ENCODE peak calls at places on chromosomes 1 and 21, in four cellular contexts. One of them, this sample, is unnamed.

GRCh38 chr1:27102707-27103468 is 52.0 kb downstream of the SLC9A1 start:
- DNase-seq in NCI-H460: peak
- DNase-seq in stimulated activated CD4-positive, alpha-beta T cell treated with anti-CD3 and anti-CD28 coated beads, Interleukin-1b, Interleukin-23, amount 100 ng/mL, for 48 hours: peak
- DNase-seq in pancreas: peak
- DNase-seq in this sample: peak

GRCh38 chr1:2195785-2196184 is 1.2 kb upstream of the FAAP20 start:
- DNase-seq in NCI-H460: no peak
- DNase-seq in stimulated activated CD4-positive, alpha-beta T cell treated with anti-CD3 and anti-CD28 coated beads, Interleukin-1b, Interleukin-23, amount 100 ng/mL, for 48 hours: no peak
- DNase-seq in pancreas: no peak
- DNase-seq in this sample: no peak

GRCh38 chr1:9561429-9561828 is 22.2 kb downstream of the SLC25A33 start:
- DNase-seq in NCI-H460: no peak
- DNase-seq in stimulated activated CD4-positive, alpha-beta T cell treated with anti-CD3 and anti-CD28 coated beads, Interleukin-1b, Interleukin-23, amount 100 ng/mL, for 48 hours: no peak
- DNase-seq in pancreas: peak
- DNase-seq in this sample: peak

GRCh38 chr1:7552402-7552801 is 218.7 kb upstream of the VAMP3 start:
- DNase-seq in NCI-H460: no peak
- DNase-seq in stimulated activated CD4-positive, alpha-beta T cell treated with anti-CD3 and anti-CD28 coated beads, Interleukin-1b, Interleukin-23, amount 100 ng/mL, for 48 hours: no peak
- DNase-seq in pancreas: no peak
- DNase-seq in this sample: peak

GRCh38 chr1:61244114-61244513 is 161.8 kb downstream of the NFIA start:
- DNase-seq in NCI-H460: no peak
- DNase-seq in stimulated activated CD4-positive, alpha-beta T cell treated with anti-CD3 and anti-CD28 coated beads, Interleukin-1b, Interleukin-23, amount 100 ng/mL, for 48 hours: no peak
- DNase-seq in pancreas: no peak
- DNase-seq in this sample: peak

GRCh38 chr1:42260376-42261078 is 74.5 kb downstream of the FOXJ3 start:
- DNase-seq in NCI-H460: no peak
- DNase-seq in stimulated activated CD4-positive, alpha-beta T cell treated with anti-CD3 and anti-CD28 coated beads, Interleukin-1b, Interleukin-23, amount 100 ng/mL, for 48 hours: no peak
- DNase-seq in pancreas: no peak
- DNase-seq in this sample: no peak

GRCh38 chr1:24725209-24725651 is 20.0 kb upstream of the CLIC4 start:
- DNase-seq in NCI-H460: no peak
- DNase-seq in stimulated activated CD4-positive, alpha-beta T cell treated with anti-CD3 and anti-CD28 coated beads, Interleukin-1b, Interleukin-23, amount 100 ng/mL, for 48 hours: no peak
- DNase-seq in pancreas: no peak
- DNase-seq in this sample: peak

GRCh38 chr1:53344921-53345838 is 17.3 kb upstream of the LRP8 start:
- DNase-seq in NCI-H460: no peak
- DNase-seq in stimulated activated CD4-positive, alpha-beta T cell treated with anti-CD3 and anti-CD28 coated beads, Interleukin-1b, Interleukin-23, amount 100 ng/mL, for 48 hours: no peak
- DNase-seq in pancreas: no peak
- DNase-seq in this sample: no peak

GRCh38 chr1:28062806-28063205 is 25.6 kb downstream of the EYA3 start:
- DNase-seq in NCI-H460: no peak
- DNase-seq in stimulated activated CD4-positive, alpha-beta T cell treated with anti-CD3 and anti-CD28 coated beads, Interleukin-1b, Interleukin-23, amount 100 ng/mL, for 48 hours: peak
- DNase-seq in pancreas: no peak
- DNase-seq in this sample: no peak

GRCh38 chr21:37374026-37374425 is 7.5 kb downstream of the DYRK1A start:
- DNase-seq in NCI-H460: peak
- DNase-seq in stimulated activated CD4-positive, alpha-beta T cell treated with anti-CD3 and anti-CD28 coated beads, Interleukin-1b, Interleukin-23, amount 100 ng/mL, for 48 hours: no peak
- DNase-seq in pancreas: no peak
- DNase-seq in this sample: peak

GRCh38 chr1:40475268-40475667 is 1.8 kb upstream of the ZFP69 start:
- DNase-seq in NCI-H460: no peak
- DNase-seq in stimulated activated CD4-positive, alpha-beta T cell treated with anti-CD3 and anti-CD28 coated beads, Interleukin-1b, Interleukin-23, amount 100 ng/mL, for 48 hours: no peak
- DNase-seq in pancreas: no peak
- DNase-seq in this sample: no peak

GRCh38 chr1:205950280-205950679 is 7.0 kb upstream of the SLC26A9 start:
- DNase-seq in NCI-H460: no peak
- DNase-seq in stimulated activated CD4-positive, alpha-beta T cell treated with anti-CD3 and anti-CD28 coated beads, Interleukin-1b, Interleukin-23, amount 100 ng/mL, for 48 hours: no peak
- DNase-seq in pancreas: peak
- DNase-seq in this sample: peak

GRCh38 chr1:90295534-90295933 is 300.6 kb downstream of the ZNF326 start:
- DNase-seq in NCI-H460: no peak
- DNase-seq in stimulated activated CD4-positive, alpha-beta T cell treated with anti-CD3 and anti-CD28 coated beads, Interleukin-1b, Interleukin-23, amount 100 ng/mL, for 48 hours: no peak
- DNase-seq in pancreas: no peak
- DNase-seq in this sample: no peak

GRCh38 chr21:38440746-38441145 is 57.5 kb downstream of the ERG start:
- DNase-seq in NCI-H460: no peak
- DNase-seq in stimulated activated CD4-positive, alpha-beta T cell treated with anti-CD3 and anti-CD28 coated beads, Interleukin-1b, Interleukin-23, amount 100 ng/mL, for 48 hours: no peak
- DNase-seq in pancreas: no peak
- DNase-seq in this sample: peak

GRCh38 chr21:44711327-44712202 is at the start of gene TSPEAR:
- DNase-seq in NCI-H460: no peak
- DNase-seq in stimulated activated CD4-positive, alpha-beta T cell treated with anti-CD3 and anti-CD28 coated beads, Interleukin-1b, Interleukin-23, amount 100 ng/mL, for 48 hours: no peak
- DNase-seq in pancreas: no peak
- DNase-seq in this sample: no peak

GRCh38 chr1:151494741-151495281 is 16.4 kb upstream of the CGN start:
- DNase-seq in NCI-H460: peak
- DNase-seq in stimulated activated CD4-positive, alpha-beta T cell treated with anti-CD3 and anti-CD28 coated beads, Interleukin-1b, Interleukin-23, amount 100 ng/mL, for 48 hours: no peak
- DNase-seq in pancreas: no peak
- DNase-seq in this sample: peak

GRCh38 chr1:233668725-233669294 is 54.9 kb downstream of the KCNK1 start:
- DNase-seq in NCI-H460: no peak
- DNase-seq in stimulated activated CD4-positive, alpha-beta T cell treated with anti-CD3 and anti-CD28 coated beads, Interleukin-1b, Interleukin-23, amount 100 ng/mL, for 48 hours: no peak
- DNase-seq in pancreas: no peak
- DNase-seq in this sample: peak

GRCh38 chr1:164648211-164649080 is 89.5 kb downstream of the PBX1 start:
- DNase-seq in NCI-H460: no peak
- DNase-seq in stimulated activated CD4-positive, alpha-beta T cell treated with anti-CD3 and anti-CD28 coated beads, Interleukin-1b, Interleukin-23, amount 100 ng/mL, for 48 hours: no peak
- DNase-seq in pancreas: no peak
- DNase-seq in this sample: peak

GRCh38 chr1:55089683-55090082 is 50.3 kb downstream of the PCSK9 start:
- DNase-seq in NCI-H460: no peak
- DNase-seq in stimulated activated CD4-positive, alpha-beta T cell treated with anti-CD3 and anti-CD28 coated beads, Interleukin-1b, Interleukin-23, amount 100 ng/mL, for 48 hours: no peak
- DNase-seq in pancreas: no peak
- DNase-seq in this sample: peak

GRCh38 chr1:3551711-3552110 is 59.6 kb downstream of the MEGF6 start:
- DNase-seq in NCI-H460: no peak
- DNase-seq in stimulated activated CD4-positive, alpha-beta T cell treated with anti-CD3 and anti-CD28 coated beads, Interleukin-1b, Interleukin-23, amount 100 ng/mL, for 48 hours: no peak
- DNase-seq in pancreas: no peak
- DNase-seq in this sample: no peak

GRCh38 chr1:202806845-202807366 is 1.3 kb downstream of the KDM5B start:
- DNase-seq in NCI-H460: no peak
- DNase-seq in stimulated activated CD4-positive, alpha-beta T cell treated with anti-CD3 and anti-CD28 coated beads, Interleukin-1b, Interleukin-23, amount 100 ng/mL, for 48 hours: peak
- DNase-seq in pancreas: peak
- DNase-seq in this sample: no peak

GRCh38 chr21:38042246-38042645 is 126.0 kb upstream of the KCNJ6 start:
- DNase-seq in NCI-H460: no peak
- DNase-seq in stimulated activated CD4-positive, alpha-beta T cell treated with anti-CD3 and anti-CD28 coated beads, Interleukin-1b, Interleukin-23, amount 100 ng/mL, for 48 hours: no peak
- DNase-seq in pancreas: no peak
- DNase-seq in this sample: no peak

GRCh38 chr1:28577052-28577678 is 14.9 kb upstream of the RAB42 start:
- DNase-seq in NCI-H460: no peak
- DNase-seq in stimulated activated CD4-positive, alpha-beta T cell treated with anti-CD3 and anti-CD28 coated beads, Interleukin-1b, Interleukin-23, amount 100 ng/mL, for 48 hours: no peak
- DNase-seq in pancreas: no peak
- DNase-seq in this sample: no peak

GRCh38 chr1:191888996-191889622 is 269.2 kb upstream of the RGS18 start:
- DNase-seq in NCI-H460: no peak
- DNase-seq in stimulated activated CD4-positive, alpha-beta T cell treated with anti-CD3 and anti-CD28 coated beads, Interleukin-1b, Interleukin-23, amount 100 ng/mL, for 48 hours: no peak
- DNase-seq in pancreas: no peak
- DNase-seq in this sample: peak

GRCh38 chr1:228352677-228353481 is 53.8 kb downstream of the TRIM11 start:
- DNase-seq in NCI-H460: no peak
- DNase-seq in stimulated activated CD4-positive, alpha-beta T cell treated with anti-CD3 and anti-CD28 coated beads, Interleukin-1b, Interleukin-23, amount 100 ng/mL, for 48 hours: no peak
- DNase-seq in pancreas: no peak
- DNase-seq in this sample: no peak

GRCh38 chr21:41610042-41610839 is 102.3 kb upstream of the TMPRSS2 start:
- DNase-seq in NCI-H460: no peak
- DNase-seq in stimulated activated CD4-positive, alpha-beta T cell treated with anti-CD3 and anti-CD28 coated beads, Interleukin-1b, Interleukin-23, amount 100 ng/mL, for 48 hours: no peak
- DNase-seq in pancreas: peak
- DNase-seq in this sample: peak

GRCh38 chr1:17273096-17273495 is 24.2 kb downstream of the PADI3 start:
- DNase-seq in NCI-H460: no peak
- DNase-seq in stimulated activated CD4-positive, alpha-beta T cell treated with anti-CD3 and anti-CD28 coated beads, Interleukin-1b, Interleukin-23, amount 100 ng/mL, for 48 hours: no peak
- DNase-seq in pancreas: no peak
- DNase-seq in this sample: no peak

GRCh38 chr1:8765253-8765652 is 52.2 kb downstream of the RERE start:
- DNase-seq in NCI-H460: no peak
- DNase-seq in stimulated activated CD4-positive, alpha-beta T cell treated with anti-CD3 and anti-CD28 coated beads, Interleukin-1b, Interleukin-23, amount 100 ng/mL, for 48 hours: no peak
- DNase-seq in pancreas: no peak
- DNase-seq in this sample: no peak

GRCh38 chr1:41360074-41361027 is 883 bp upstream of the FOXO6 start:
- DNase-seq in NCI-H460: no peak
- DNase-seq in stimulated activated CD4-positive, alpha-beta T cell treated with anti-CD3 and anti-CD28 coated beads, Interleukin-1b, Interleukin-23, amount 100 ng/mL, for 48 hours: no peak
- DNase-seq in pancreas: no peak
- DNase-seq in this sample: no peak

GRCh38 chr1:226884966-226885820 is 14.8 kb downstream of the PSEN2 start:
- DNase-seq in NCI-H460: no peak
- DNase-seq in stimulated activated CD4-positive, alpha-beta T cell treated with anti-CD3 and anti-CD28 coated beads, Interleukin-1b, Interleukin-23, amount 100 ng/mL, for 48 hours: no peak
- DNase-seq in pancreas: no peak
- DNase-seq in this sample: no peak

GRCh38 chr1:7810395-7810794 is 26.3 kb downstream of the PER3 start:
- DNase-seq in NCI-H460: peak
- DNase-seq in stimulated activated CD4-positive, alpha-beta T cell treated with anti-CD3 and anti-CD28 coated beads, Interleukin-1b, Interleukin-23, amount 100 ng/mL, for 48 hours: peak
- DNase-seq in pancreas: no peak
- DNase-seq in this sample: peak